ENCODE peak calls at places on chromosome 15, in nine cellular contexts. One of them, this sample, is unnamed.

GRCh38 chr15:57565326-57565725 is 26.4 kb upstream of the MYZAP start:
- DNase-seq in neural progenitor cell: no peak
- DNase-seq in nephron progenitor cell: no peak
- DNase-seq in cardiac muscle cell: no peak
- DNase-seq in MM.1S: no peak
- DNase-seq in GM12865: peak; percentile 23
- DNase-seq in glutamatergic neuron: no peak
- DNase-seq in psoas muscle: no peak
- DNase-seq in omental fat pad: no peak
- DNase-seq in this sample: no peak

GRCh38 chr15:50685976-50686467 is 575 bp downstream of the TRPM7 start:
- DNase-seq in neural progenitor cell: peak; percentile 83
- DNase-seq in glutamatergic neuron: peak; percentile 67
- DNase-seq in psoas muscle: peak; percentile 76
- DNase-seq in omental fat pad: peak; percentile 29
- DNase-seq in nephron progenitor cell: peak; percentile 66
- DNase-seq in MM.1S: peak; percentile 85
- DNase-seq in cardiac muscle cell: peak; percentile 65
- DNase-seq in GM12865: peak; percentile 84
- DNase-seq in this sample: no peak

GRCh38 chr15:69972436-69972835 is 125.3 kb downstream of the TLE3 start:
- DNase-seq in glutamatergic neuron: no peak
- DNase-seq in MM.1S: no peak
- DNase-seq in psoas muscle: no peak
- DNase-seq in cardiac muscle cell: no peak
- DNase-seq in neural progenitor cell: no peak
- DNase-seq in GM12865: no peak
- DNase-seq in omental fat pad: no peak
- DNase-seq in nephron progenitor cell: no peak
- DNase-seq in this sample: no peak

GRCh38 chr15:76346666-76347506 is 10.3 kb downstream of the ISL2 start:
- DNase-seq in psoas muscle: no peak
- DNase-seq in neural progenitor cell: peak; percentile 77
- DNase-seq in nephron progenitor cell: peak; percentile 60
- DNase-seq in GM12865: no peak
- DNase-seq in MM.1S: no peak
- DNase-seq in omental fat pad: no peak
- DNase-seq in cardiac muscle cell: peak; percentile 32
- DNase-seq in glutamatergic neuron: peak; percentile 63
- DNase-seq in this sample: no peak

GRCh38 chr15:29638781-29639180 is 183.5 kb downstream of the TJP1 start:
- DNase-seq in neural progenitor cell: no peak
- DNase-seq in psoas muscle: no peak
- DNase-seq in MM.1S: no peak
- DNase-seq in cardiac muscle cell: peak; percentile 8
- DNase-seq in nephron progenitor cell: no peak
- DNase-seq in GM12865: no peak
- DNase-seq in omental fat pad: no peak
- DNase-seq in glutamatergic neuron: no peak
- DNase-seq in this sample: no peak

GRCh38 chr15:69893863-69894262 is 203.9 kb downstream of the TLE3 start:
- DNase-seq in neural progenitor cell: peak; percentile 25
- DNase-seq in cardiac muscle cell: peak; percentile 85
- DNase-seq in psoas muscle: peak; percentile 80
- DNase-seq in glutamatergic neuron: peak; percentile 84
- DNase-seq in omental fat pad: no peak
- DNase-seq in GM12865: no peak
- DNase-seq in nephron progenitor cell: peak; percentile 47
- DNase-seq in MM.1S: no peak
- DNase-seq in this sample: no peak

GRCh38 chr15:37053070-37053653 is 47.2 kb downstream of the MEIS2 start:
- DNase-seq in MM.1S: no peak
- DNase-seq in neural progenitor cell: no peak
- DNase-seq in GM12865: no peak
- DNase-seq in psoas muscle: no peak
- DNase-seq in glutamatergic neuron: no peak
- DNase-seq in cardiac muscle cell: peak; percentile 83
- DNase-seq in omental fat pad: no peak
- DNase-seq in nephron progenitor cell: no peak
- DNase-seq in this sample: no peak

GRCh38 chr15:26628071-26628470 is 144.8 kb downstream of the GABRB3 start:
- DNase-seq in nephron progenitor cell: no peak
- DNase-seq in psoas muscle: no peak
- DNase-seq in glutamatergic neuron: no peak
- DNase-seq in cardiac muscle cell: no peak
- DNase-seq in neural progenitor cell: no peak
- DNase-seq in omental fat pad: no peak
- DNase-seq in MM.1S: no peak
- DNase-seq in GM12865: no peak
- DNase-seq in this sample: no peak

GRCh38 chr15:95132774-95133173 is 901.4 kb downstream of the MCTP2 start:
- DNase-seq in omental fat pad: no peak
- DNase-seq in MM.1S: no peak
- DNase-seq in cardiac muscle cell: peak; percentile 21
- DNase-seq in psoas muscle: no peak
- DNase-seq in GM12865: no peak
- DNase-seq in nephron progenitor cell: no peak
- DNase-seq in neural progenitor cell: no peak
- DNase-seq in glutamatergic neuron: no peak
- DNase-seq in this sample: no peak

GRCh38 chr15:40048155-40048792 is 9.3 kb upstream of the SRP14 start:
- DNase-seq in psoas muscle: no peak
- DNase-seq in omental fat pad: no peak
- DNase-seq in GM12865: peak; percentile 78
- DNase-seq in cardiac muscle cell: no peak
- DNase-seq in neural progenitor cell: no peak
- DNase-seq in glutamatergic neuron: no peak
- DNase-seq in MM.1S: no peak
- DNase-seq in nephron progenitor cell: peak; percentile 44
- DNase-seq in this sample: no peak

GRCh38 chr15:78280289-78281072 is 16.1 kb downstream of the DNAJA4 start:
- DNase-seq in psoas muscle: no peak
- DNase-seq in cardiac muscle cell: no peak
- DNase-seq in glutamatergic neuron: no peak
- DNase-seq in MM.1S: no peak
- DNase-seq in neural progenitor cell: no peak
- DNase-seq in omental fat pad: no peak
- DNase-seq in nephron progenitor cell: no peak
- DNase-seq in GM12865: no peak
- DNase-seq in this sample: no peak

GRCh38 chr15:62138124-62138523 is 27.0 kb downstream of the C2CD4B start:
- DNase-seq in psoas muscle: no peak
- DNase-seq in omental fat pad: no peak
- DNase-seq in cardiac muscle cell: peak; percentile 91
- DNase-seq in MM.1S: no peak
- DNase-seq in nephron progenitor cell: no peak
- DNase-seq in neural progenitor cell: no peak
- DNase-seq in glutamatergic neuron: no peak
- DNase-seq in GM12865: no peak
- DNase-seq in this sample: no peak

GRCh38 chr15:86863226-86863915 is 783.7 kb downstream of the AGBL1 start:
- DNase-seq in glutamatergic neuron: no peak
- DNase-seq in psoas muscle: peak; percentile 73
- DNase-seq in MM.1S: no peak
- DNase-seq in cardiac muscle cell: peak; percentile 6
- DNase-seq in neural progenitor cell: no peak
- DNase-seq in nephron progenitor cell: no peak
- DNase-seq in GM12865: no peak
- DNase-seq in omental fat pad: no peak
- DNase-seq in this sample: no peak

GRCh38 chr15:70576683-70577082 is 186.7 kb downstream of the UACA start:
- DNase-seq in cardiac muscle cell: no peak
- DNase-seq in neural progenitor cell: no peak
- DNase-seq in MM.1S: no peak
- DNase-seq in nephron progenitor cell: no peak
- DNase-seq in GM12865: no peak
- DNase-seq in glutamatergic neuron: no peak
- DNase-seq in psoas muscle: no peak
- DNase-seq in omental fat pad: no peak
- DNase-seq in this sample: no peak

GRCh38 chr15:100764778-100765457 is 114.7 kb upstream of the ALDH1A3 start:
- DNase-seq in neural progenitor cell: no peak
- DNase-seq in nephron progenitor cell: no peak
- DNase-seq in psoas muscle: peak; percentile 39
- DNase-seq in cardiac muscle cell: peak; percentile 97
- DNase-seq in GM12865: no peak
- DNase-seq in MM.1S: no peak
- DNase-seq in glutamatergic neuron: no peak
- DNase-seq in omental fat pad: no peak
- DNase-seq in this sample: peak; percentile 75

GRCh38 chr15:67690936-67691335 is 134.4 kb upstream of the SKOR1 start:
- DNase-seq in GM12865: peak; percentile 1
- DNase-seq in neural progenitor cell: no peak
- DNase-seq in omental fat pad: no peak
- DNase-seq in cardiac muscle cell: peak; percentile 71
- DNase-seq in glutamatergic neuron: no peak
- DNase-seq in nephron progenitor cell: no peak
- DNase-seq in MM.1S: peak; percentile 22
- DNase-seq in psoas muscle: no peak
- DNase-seq in this sample: no peak

GRCh38 chr15:26102988-26103387 is 239.9 kb upstream of the ATP10A start:
- DNase-seq in cardiac muscle cell: no peak
- DNase-seq in GM12865: no peak
- DNase-seq in psoas muscle: no peak
- DNase-seq in glutamatergic neuron: no peak
- DNase-seq in nephron progenitor cell: no peak
- DNase-seq in omental fat pad: no peak
- DNase-seq in MM.1S: no peak
- DNase-seq in neural progenitor cell: no peak
- DNase-seq in this sample: no peak

GRCh38 chr15:72838311-72838731 is 54.8 kb upstream of the ADPGK start:
- DNase-seq in omental fat pad: no peak
- DNase-seq in neural progenitor cell: no peak
- DNase-seq in nephron progenitor cell: no peak
- DNase-seq in GM12865: peak; percentile 7
- DNase-seq in glutamatergic neuron: no peak
- DNase-seq in cardiac muscle cell: peak; percentile 45
- DNase-seq in psoas muscle: peak; percentile 78
- DNase-seq in MM.1S: peak; percentile 79
- DNase-seq in this sample: no peak

GRCh38 chr15:72836676-72837325 is 53.2 kb upstream of the ADPGK start:
- DNase-seq in GM12865: no peak
- DNase-seq in psoas muscle: peak; percentile 72
- DNase-seq in nephron progenitor cell: no peak
- DNase-seq in MM.1S: no peak
- DNase-seq in glutamatergic neuron: no peak
- DNase-seq in neural progenitor cell: no peak
- DNase-seq in omental fat pad: no peak
- DNase-seq in cardiac muscle cell: no peak
- DNase-seq in this sample: no peak

GRCh38 chr15:72835289-72835890 is 51.8 kb upstream of the ADPGK start:
- DNase-seq in cardiac muscle cell: peak; percentile 27
- DNase-seq in omental fat pad: no peak
- DNase-seq in neural progenitor cell: peak; percentile 60
- DNase-seq in glutamatergic neuron: peak; percentile 42
- DNase-seq in GM12865: peak; percentile 8
- DNase-seq in nephron progenitor cell: no peak
- DNase-seq in MM.1S: peak; percentile 60
- DNase-seq in psoas muscle: no peak
- DNase-seq in this sample: no peak
- TF ChIP-seq CTCF in cardiac muscle cell: peak; percentile 52
- TF ChIP-seq CTCF in omental fat pad: no peak
- TF ChIP-seq CTCF in neural progenitor cell: peak; percentile 64
- TF ChIP-seq CTCF in glutamatergic neuron: peak; percentile 34
- TF ChIP-seq CTCF in GM12865: peak; percentile 19
- TF ChIP-seq CTCF in nephron progenitor cell: no peak
- TF ChIP-seq CTCF in MM.1S: peak; percentile 58
- TF ChIP-seq CTCF in psoas muscle: peak; percentile 16
- TF ChIP-seq CTCF in this sample: peak; percentile 24

DNA sequence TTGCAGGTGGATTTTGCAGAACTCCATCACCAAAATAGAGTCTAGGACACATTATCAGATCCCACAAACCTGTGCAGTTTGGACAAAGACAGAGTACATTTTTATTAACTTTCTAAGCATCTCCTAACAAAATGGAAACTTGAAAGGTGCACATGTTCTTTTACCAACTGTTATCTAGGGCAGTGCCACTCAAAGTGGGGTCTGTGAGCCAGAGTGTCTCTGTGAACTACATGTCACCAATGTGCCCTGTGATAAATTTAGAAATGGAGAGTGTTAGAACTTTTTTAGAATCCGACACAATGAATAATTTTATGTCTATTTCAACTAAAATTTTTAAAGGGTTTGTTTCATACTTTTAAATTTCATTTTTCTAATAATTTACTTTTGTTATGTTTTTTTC is 68.4 kb upstream of the TMC3 start:
- DNase-seq in nephron progenitor cell: no peak
- DNase-seq in glutamatergic neuron: no peak
- DNase-seq in MM.1S: no peak
- DNase-seq in GM12865: no peak
- DNase-seq in neural progenitor cell: no peak
- DNase-seq in cardiac muscle cell: no peak
- DNase-seq in psoas muscle: no peak
- DNase-seq in omental fat pad: no peak
- DNase-seq in this sample: no peak
- TF ChIP-seq CTCF in nephron progenitor cell: no peak
- TF ChIP-seq CTCF in glutamatergic neuron: no peak
- TF ChIP-seq CTCF in MM.1S: no peak
- TF ChIP-seq CTCF in GM12865: no peak
- TF ChIP-seq CTCF in neural progenitor cell: no peak
- TF ChIP-seq CTCF in cardiac muscle cell: no peak
- TF ChIP-seq CTCF in psoas muscle: no peak
- TF ChIP-seq CTCF in omental fat pad: no peak
- TF ChIP-seq CTCF in this sample: no peak

GRCh38 chr15:79769081-79769481 is 127.7 kb downstream of the MTHFS start:
- DNase-seq in neural progenitor cell: no peak
- DNase-seq in nephron progenitor cell: no peak
- DNase-seq in glutamatergic neuron: no peak
- DNase-seq in GM12865: peak; percentile 56
- DNase-seq in MM.1S: no peak
- DNase-seq in psoas muscle: no peak
- DNase-seq in omental fat pad: no peak
- DNase-seq in cardiac muscle cell: peak; percentile 18
- DNase-seq in this sample: no peak
- TF ChIP-seq CTCF in neural progenitor cell: peak; percentile 44
- TF ChIP-seq CTCF in nephron progenitor cell: no peak
- TF ChIP-seq CTCF in glutamatergic neuron: no peak
- TF ChIP-seq CTCF in GM12865: peak; percentile 55
- TF ChIP-seq CTCF in MM.1S: peak; percentile 16
- TF ChIP-seq CTCF in psoas muscle: peak; percentile 33
- TF ChIP-seq CTCF in omental fat pad: no peak
- TF ChIP-seq CTCF in cardiac muscle cell: peak; percentile 40
- TF ChIP-seq CTCF in this sample: peak; percentile 30

GRCh38 chr15:89967892-89968291 is 33.2 kb upstream of the ZNF710 start:
- DNase-seq in GM12865: no peak
- DNase-seq in psoas muscle: no peak
- DNase-seq in cardiac muscle cell: no peak
- DNase-seq in omental fat pad: no peak
- DNase-seq in nephron progenitor cell: no peak
- DNase-seq in glutamatergic neuron: no peak
- DNase-seq in MM.1S: no peak
- DNase-seq in neural progenitor cell: no peak
- DNase-seq in this sample: no peak

GRCh38 chr15:89975482-89976291 is 25.4 kb upstream of the ZNF710 start:
- DNase-seq in nephron progenitor cell: no peak
- DNase-seq in cardiac muscle cell: no peak
- DNase-seq in glutamatergic neuron: no peak
- DNase-seq in GM12865: no peak
- DNase-seq in omental fat pad: no peak
- DNase-seq in psoas muscle: no peak
- DNase-seq in MM.1S: no peak
- DNase-seq in neural progenitor cell: no peak
- DNase-seq in this sample: no peak

GRCh38 chr15:89972085-89972484 is 29.0 kb upstream of the ZNF710 start:
- DNase-seq in GM12865: no peak
- DNase-seq in nephron progenitor cell: no peak
- DNase-seq in psoas muscle: no peak
- DNase-seq in neural progenitor cell: no peak
- DNase-seq in glutamatergic neuron: no peak
- DNase-seq in omental fat pad: no peak
- DNase-seq in MM.1S: no peak
- DNase-seq in cardiac muscle cell: no peak
- DNase-seq in this sample: no peak

GRCh38 chr15:89971592-89971997 is 29.5 kb upstream of the ZNF710 start:
- DNase-seq in nephron progenitor cell: peak; percentile 72
- DNase-seq in MM.1S: peak; percentile 85
- DNase-seq in glutamatergic neuron: peak; percentile 78
- DNase-seq in psoas muscle: peak; percentile 64
- DNase-seq in GM12865: peak; percentile 78
- DNase-seq in cardiac muscle cell: peak; percentile 70
- DNase-seq in omental fat pad: no peak
- DNase-seq in neural progenitor cell: peak; percentile 87
- DNase-seq in this sample: peak; percentile 14
- TF ChIP-seq CTCF in nephron progenitor cell: peak; percentile 65
- TF ChIP-seq CTCF in MM.1S: peak; percentile 92
- TF ChIP-seq CTCF in glutamatergic neuron: peak; percentile 46
- TF ChIP-seq CTCF in psoas muscle: peak; percentile 49
- TF ChIP-seq CTCF in GM12865: peak; percentile 85
- TF ChIP-seq CTCF in cardiac muscle cell: peak; percentile 88
- TF ChIP-seq CTCF in omental fat pad: no peak
- TF ChIP-seq CTCF in neural progenitor cell: peak; percentile 82
- TF ChIP-seq CTCF in this sample: peak; percentile 58

This sample was measured in AG09319.